ENCODE peak calls at places on chromosomes 13 and 19, in ten cellular contexts. One of them, this sample, is unnamed.

GRCh38 chr13:40251343-40252032 is 415.0 kb downstream of the FOXO1 start:
- DNase-seq in tibial artery: no peak
- DNase-seq in psoas muscle: no peak
- DNase-seq in mucosa of descending colon: no peak
- DNase-seq in testis: no peak
- DNase-seq in GM12865: peak; percentile 62
- DNase-seq in fibroblast of lung: no peak
- DNase-seq in retinal pigment epithelial cell: no peak
- DNase-seq in WERI-Rb-1: no peak
- DNase-seq in esophagus squamous epithelium: no peak
- DNase-seq in this sample: peak; percentile 73

GRCh38 chr19:46727036-46727501 is 10.2 kb upstream of the PRKD2 start:
- DNase-seq in tibial artery: no peak
- DNase-seq in psoas muscle: no peak
- DNase-seq in mucosa of descending colon: no peak
- DNase-seq in testis: no peak
- DNase-seq in GM12865: no peak
- DNase-seq in fibroblast of lung: no peak
- DNase-seq in retinal pigment epithelial cell: no peak
- DNase-seq in WERI-Rb-1: no peak
- DNase-seq in esophagus squamous epithelium: no peak
- DNase-seq in this sample: no peak

GRCh38 chr19:58578430-58578925 is 5.3 kb upstream of the MZF1 start:
- DNase-seq in tibial artery: no peak
- DNase-seq in psoas muscle: no peak
- DNase-seq in mucosa of descending colon: no peak
- DNase-seq in testis: no peak
- DNase-seq in GM12865: no peak
- DNase-seq in fibroblast of lung: no peak
- DNase-seq in retinal pigment epithelial cell: no peak
- DNase-seq in WERI-Rb-1: no peak
- DNase-seq in esophagus squamous epithelium: no peak
- DNase-seq in this sample: no peak

GRCh38 chr19:45076029-45076850 is at the start of gene ZNF296:
- DNase-seq in tibial artery: peak; percentile 73
- DNase-seq in psoas muscle: peak; percentile 77
- DNase-seq in mucosa of descending colon: peak; percentile 94
- DNase-seq in testis: peak; percentile 70
- DNase-seq in GM12865: peak; percentile 93
- DNase-seq in fibroblast of lung: peak; percentile 25
- DNase-seq in retinal pigment epithelial cell: no peak
- DNase-seq in WERI-Rb-1: no peak
- DNase-seq in esophagus squamous epithelium: peak; percentile 26
- DNase-seq in this sample: peak; percentile 27

GRCh38 chr19:38728752-38729541 is 15.3 kb downstream of the CAPN12 start:
- DNase-seq in tibial artery: no peak
- DNase-seq in psoas muscle: no peak
- DNase-seq in mucosa of descending colon: peak; percentile 56
- DNase-seq in testis: peak; percentile 23
- DNase-seq in GM12865: no peak
- DNase-seq in fibroblast of lung: no peak
- DNase-seq in retinal pigment epithelial cell: no peak
- DNase-seq in WERI-Rb-1: no peak
- DNase-seq in esophagus squamous epithelium: no peak
- DNase-seq in this sample: no peak

GRCh38 chr13:92054389-92054788 is 656.0 kb downstream of the GPC5 start:
- DNase-seq in tibial artery: no peak
- DNase-seq in psoas muscle: no peak
- DNase-seq in mucosa of descending colon: no peak
- DNase-seq in testis: no peak
- DNase-seq in GM12865: no peak
- DNase-seq in fibroblast of lung: no peak
- DNase-seq in retinal pigment epithelial cell: no peak
- DNase-seq in WERI-Rb-1: no peak
- DNase-seq in esophagus squamous epithelium: no peak
- DNase-seq in this sample: no peak

GRCh38 chr13:113548778-113549621 is 35.6 kb upstream of the TFDP1 start:
- DNase-seq in tibial artery: no peak
- DNase-seq in psoas muscle: no peak
- DNase-seq in mucosa of descending colon: no peak
- DNase-seq in testis: peak; percentile 51
- DNase-seq in GM12865: no peak
- DNase-seq in fibroblast of lung: no peak
- DNase-seq in retinal pigment epithelial cell: no peak
- DNase-seq in WERI-Rb-1: peak; percentile 63
- DNase-seq in esophagus squamous epithelium: no peak
- DNase-seq in this sample: no peak

GRCh38 chr13:112718318-112718717 is 28.5 kb downstream of the ATP11A start:
- DNase-seq in tibial artery: peak; percentile 14
- DNase-seq in psoas muscle: no peak
- DNase-seq in mucosa of descending colon: no peak
- DNase-seq in testis: no peak
- DNase-seq in GM12865: no peak
- DNase-seq in fibroblast of lung: no peak
- DNase-seq in retinal pigment epithelial cell: no peak
- DNase-seq in WERI-Rb-1: no peak
- DNase-seq in esophagus squamous epithelium: no peak
- DNase-seq in this sample: no peak

GRCh38 chr13:21234537-21234936 is 58.1 kb downstream of the MRPL57 start:
- DNase-seq in tibial artery: no peak
- DNase-seq in psoas muscle: no peak
- DNase-seq in mucosa of descending colon: no peak
- DNase-seq in testis: no peak
- DNase-seq in GM12865: no peak
- DNase-seq in fibroblast of lung: no peak
- DNase-seq in retinal pigment epithelial cell: no peak
- DNase-seq in WERI-Rb-1: peak; percentile 96
- DNase-seq in esophagus squamous epithelium: no peak
- DNase-seq in this sample: no peak

GRCh38 chr13:45195421-45195820 is 5.4 kb downstream of the KCTD4 start:
- DNase-seq in tibial artery: no peak
- DNase-seq in psoas muscle: no peak
- DNase-seq in mucosa of descending colon: no peak
- DNase-seq in testis: no peak
- DNase-seq in GM12865: no peak
- DNase-seq in fibroblast of lung: no peak
- DNase-seq in retinal pigment epithelial cell: no peak
- DNase-seq in WERI-Rb-1: no peak
- DNase-seq in esophagus squamous epithelium: no peak
- DNase-seq in this sample: no peak

GRCh38 chr13:85974604-85975366 is 175.6 kb upstream of the SLITRK6 start:
- DNase-seq in tibial artery: no peak
- DNase-seq in psoas muscle: no peak
- DNase-seq in mucosa of descending colon: no peak
- DNase-seq in testis: no peak
- DNase-seq in GM12865: no peak
- DNase-seq in fibroblast of lung: peak; percentile 45
- DNase-seq in retinal pigment epithelial cell: no peak
- DNase-seq in WERI-Rb-1: no peak
- DNase-seq in esophagus squamous epithelium: no peak
- DNase-seq in this sample: peak; percentile 50

GRCh38 chr19:1648926-1649541 is 3.4 kb downstream of the TCF3 start:
- DNase-seq in tibial artery: no peak
- DNase-seq in psoas muscle: no peak
- DNase-seq in mucosa of descending colon: peak; percentile 63
- DNase-seq in testis: no peak
- DNase-seq in GM12865: peak; percentile 83
- DNase-seq in fibroblast of lung: peak; percentile 9
- DNase-seq in retinal pigment epithelial cell: no peak
- DNase-seq in WERI-Rb-1: peak; percentile 38
- DNase-seq in esophagus squamous epithelium: no peak
- DNase-seq in this sample: no peak

GRCh38 chr19:30209617-30210600 is 162.3 kb upstream of the ZNF536 start:
- DNase-seq in tibial artery: no peak
- DNase-seq in psoas muscle: no peak
- DNase-seq in mucosa of descending colon: no peak
- DNase-seq in testis: no peak
- DNase-seq in GM12865: no peak
- DNase-seq in fibroblast of lung: no peak
- DNase-seq in retinal pigment epithelial cell: no peak
- DNase-seq in WERI-Rb-1: peak; percentile 14
- DNase-seq in esophagus squamous epithelium: no peak
- DNase-seq in this sample: no peak

GRCh38 chr13:110563463-110563774 is 1.9 kb upstream of the RAB20 start:
- DNase-seq in tibial artery: no peak
- DNase-seq in psoas muscle: no peak
- DNase-seq in mucosa of descending colon: no peak
- DNase-seq in testis: no peak
- DNase-seq in GM12865: no peak
- DNase-seq in fibroblast of lung: no peak
- DNase-seq in retinal pigment epithelial cell: no peak
- DNase-seq in WERI-Rb-1: no peak
- DNase-seq in esophagus squamous epithelium: no peak
- DNase-seq in this sample: no peak

GRCh38 chr13:27968316-27969072 is 621 bp downstream of the CDX2 start:
- DNase-seq in tibial artery: no peak
- DNase-seq in psoas muscle: no peak
- DNase-seq in mucosa of descending colon: no peak
- DNase-seq in testis: no peak
- DNase-seq in GM12865: no peak
- DNase-seq in fibroblast of lung: no peak
- DNase-seq in retinal pigment epithelial cell: no peak
- DNase-seq in WERI-Rb-1: no peak
- DNase-seq in esophagus squamous epithelium: no peak
- DNase-seq in this sample: no peak
- H3K4me3 ChIP-seq in tibial artery: peak overlapping the region; percentile 1
- H3K4me3 ChIP-seq in psoas muscle: no peak overlapping the region
- H3K4me3 ChIP-seq in mucosa of descending colon: peak overlapping the region; percentile 60
- H3K4me3 ChIP-seq in testis: peak overlapping the region; percentile 18
- H3K4me3 ChIP-seq in GM12865: no peak overlapping the region
- H3K4me3 ChIP-seq in fibroblast of lung: no peak overlapping the region
- H3K4me3 ChIP-seq in retinal pigment epithelial cell: no peak overlapping the region
- H3K4me3 ChIP-seq in WERI-Rb-1: peak overlapping the region; percentile 3
- H3K4me3 ChIP-seq in esophagus squamous epithelium: peak overlapping the region; percentile 13
- H3K4me3 ChIP-seq in this sample: no peak overlapping the region

DNA sequence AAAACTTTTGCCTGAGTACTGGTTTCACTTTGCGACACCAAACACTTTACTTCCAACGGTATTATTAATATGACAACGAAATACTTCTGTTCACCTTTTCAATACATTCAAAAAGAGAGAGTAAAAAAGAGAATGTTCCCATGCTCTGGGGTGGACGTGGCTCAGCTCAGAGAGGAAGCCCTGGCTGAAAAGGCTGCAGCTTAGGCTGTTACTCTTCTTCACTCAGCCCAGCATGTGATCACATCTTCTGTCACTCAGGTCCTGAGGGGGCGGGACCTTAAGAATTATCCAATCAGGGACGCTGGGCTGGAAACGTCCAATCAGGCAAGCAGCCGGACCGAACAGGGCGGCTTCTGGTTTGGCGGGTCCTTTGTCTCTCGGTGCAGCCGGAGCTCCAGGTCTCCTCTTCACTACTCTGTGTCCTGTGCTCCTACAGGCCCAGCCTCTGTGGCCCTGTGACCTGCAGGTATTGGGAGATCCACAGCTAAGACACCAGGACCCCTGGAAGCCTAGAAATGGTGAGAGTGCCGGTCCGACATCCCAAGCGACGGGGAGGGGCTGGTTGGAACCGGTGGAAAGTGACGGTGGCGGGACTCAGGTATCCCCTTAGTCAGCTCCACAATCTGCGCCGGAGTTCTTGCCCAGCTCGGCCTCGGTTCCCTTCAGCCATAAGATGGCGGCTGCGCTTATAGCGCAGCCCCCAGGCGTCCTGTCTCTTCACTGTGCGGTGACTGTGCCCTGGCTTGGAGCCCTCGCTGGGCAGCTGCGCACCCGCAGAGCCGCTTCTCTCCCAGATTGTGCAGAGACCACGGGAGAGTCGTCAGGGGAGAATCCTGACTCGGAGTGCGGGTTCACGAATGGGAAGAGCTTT is at the start of gene ZNF93:
- DNase-seq in tibial artery: peak; percentile 97
- DNase-seq in psoas muscle: peak; percentile 91
- DNase-seq in mucosa of descending colon: peak; percentile 93
- DNase-seq in testis: peak; percentile 98
- DNase-seq in GM12865: peak; percentile 96
- DNase-seq in fibroblast of lung: peak; percentile 97
- DNase-seq in retinal pigment epithelial cell: peak; percentile 93
- DNase-seq in WERI-Rb-1: peak; percentile 98
- DNase-seq in esophagus squamous epithelium: peak; percentile 79
- DNase-seq in this sample: peak; percentile 97
- TF ChIP-seq CTCF in tibial artery: no peak
- TF ChIP-seq CTCF in psoas muscle: no peak
- TF ChIP-seq CTCF in mucosa of descending colon: no peak
- TF ChIP-seq CTCF in testis: no peak
- TF ChIP-seq CTCF in GM12865: no peak
- TF ChIP-seq CTCF in fibroblast of lung: no peak
- TF ChIP-seq CTCF in retinal pigment epithelial cell: no peak
- TF ChIP-seq CTCF in WERI-Rb-1: no peak
- TF ChIP-seq CTCF in esophagus squamous epithelium: no peak
- TF ChIP-seq CTCF in this sample: no peak

DNA sequence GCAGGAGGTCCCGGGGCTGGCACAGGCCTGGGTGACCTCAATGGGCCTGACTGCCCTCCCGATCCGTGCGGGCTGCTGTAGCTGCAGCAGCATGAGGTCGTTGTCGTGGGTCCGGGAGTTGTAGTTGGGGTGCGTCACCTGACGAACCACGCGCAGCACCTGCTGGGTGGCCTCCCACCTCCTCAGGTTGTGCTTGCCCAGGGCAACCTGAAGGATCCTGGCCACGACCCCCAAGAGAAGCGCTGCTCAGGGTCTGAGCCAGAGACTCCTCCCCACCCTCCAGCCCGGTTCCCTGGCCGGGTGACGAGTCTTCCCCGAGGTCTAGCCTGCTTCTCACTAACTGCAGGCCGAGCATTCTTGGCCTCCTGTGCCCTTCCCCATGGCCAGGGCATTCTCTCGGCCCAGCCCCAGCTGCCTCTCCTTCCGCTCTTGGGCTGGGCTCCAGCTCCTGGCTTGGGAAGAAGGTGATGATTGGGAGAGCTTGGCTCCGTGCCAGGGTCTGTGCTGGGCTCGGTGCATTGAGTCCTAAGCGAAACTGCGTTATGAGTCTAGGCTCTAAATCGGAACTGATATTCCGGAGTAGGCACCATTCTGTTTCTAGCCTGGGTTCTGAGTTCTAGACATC is 3.1 kb downstream of the KLK14 start:
- DNase-seq in tibial artery: no peak
- DNase-seq in psoas muscle: no peak
- DNase-seq in mucosa of descending colon: no peak
- DNase-seq in testis: no peak
- DNase-seq in GM12865: no peak
- DNase-seq in fibroblast of lung: no peak
- DNase-seq in retinal pigment epithelial cell: no peak
- DNase-seq in WERI-Rb-1: no peak
- DNase-seq in esophagus squamous epithelium: no peak
- DNase-seq in this sample: peak; percentile 66
- H3K4me3 ChIP-seq in tibial artery: no peak overlapping the region
- H3K4me3 ChIP-seq in psoas muscle: no peak overlapping the region
- H3K4me3 ChIP-seq in mucosa of descending colon: no peak overlapping the region
- H3K4me3 ChIP-seq in testis: no peak overlapping the region
- H3K4me3 ChIP-seq in GM12865: no peak overlapping the region
- H3K4me3 ChIP-seq in fibroblast of lung: no peak overlapping the region
- H3K4me3 ChIP-seq in retinal pigment epithelial cell: no peak overlapping the region
- H3K4me3 ChIP-seq in WERI-Rb-1: no peak overlapping the region
- H3K4me3 ChIP-seq in esophagus squamous epithelium: no peak overlapping the region
- H3K4me3 ChIP-seq in this sample: no peak overlapping the region

DNA sequence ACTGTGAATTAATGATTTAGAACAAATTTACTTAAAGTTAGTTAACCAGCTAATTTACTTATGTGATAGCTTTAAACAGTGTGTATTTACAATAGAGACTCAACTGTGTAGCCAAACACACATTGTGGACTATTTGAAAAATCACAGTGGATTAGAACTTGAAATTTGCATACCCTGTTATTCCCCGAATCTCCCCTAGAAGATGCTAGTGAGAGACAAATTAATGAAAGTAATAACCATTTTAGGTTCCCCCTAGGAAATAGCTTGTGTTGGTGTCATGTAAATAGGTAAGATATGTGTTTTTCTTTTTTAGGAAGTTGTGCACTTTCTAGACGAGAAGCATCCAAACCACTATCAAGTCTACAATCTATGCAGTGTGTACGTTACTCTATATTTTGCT is 98.5 kb downstream of the C1QTNF9 start:
- DNase-seq in tibial artery: no peak
- DNase-seq in psoas muscle: no peak
- DNase-seq in mucosa of descending colon: no peak
- DNase-seq in testis: no peak
- DNase-seq in GM12865: no peak
- DNase-seq in fibroblast of lung: no peak
- DNase-seq in retinal pigment epithelial cell: no peak
- DNase-seq in WERI-Rb-1: no peak
- DNase-seq in esophagus squamous epithelium: no peak
- DNase-seq in this sample: no peak
- TF ChIP-seq CTCF in tibial artery: no peak
- TF ChIP-seq CTCF in psoas muscle: no peak
- TF ChIP-seq CTCF in mucosa of descending colon: no peak
- TF ChIP-seq CTCF in testis: no peak
- TF ChIP-seq CTCF in GM12865: peak; percentile 12
- TF ChIP-seq CTCF in fibroblast of lung: peak; percentile 33
- TF ChIP-seq CTCF in retinal pigment epithelial cell: peak; percentile 14
- TF ChIP-seq CTCF in WERI-Rb-1: peak; percentile 20
- TF ChIP-seq CTCF in esophagus squamous epithelium: no peak
- TF ChIP-seq CTCF in this sample: peak; percentile 8

This sample was measured in fibroblast of pulmonary artery.